ENCODE peak calls at places on chromosomes 3 and 15, in five cellular contexts. One of them, this sample, is unnamed.

GRCh38 chr15:62394079-62394478 is 229.0 kb upstream of the C2CD4B start:
- DNase-seq in adrenal gland: no peak
- DNase-seq in activated B cell treated with CpG ODN at 0.5 μM for 24 hours: no peak
- DNase-seq in AG04449: no peak
- DNase-seq in astrocyte: no peak
- DNase-seq in this sample: no peak

GRCh38 chr3:138974467-138974866 is 27.4 kb downstream of the FOXL2NB start:
- DNase-seq in AG04449: no peak
- DNase-seq in adrenal gland: no peak
- DNase-seq in activated B cell treated with CpG ODN at 0.5 μM for 24 hours: no peak
- DNase-seq in astrocyte: no peak
- DNase-seq in this sample: no peak

GRCh38 chr15:78763111-78763795 is 48.0 kb downstream of the ADAMTS7 start:
- DNase-seq in astrocyte: no peak
- DNase-seq in AG04449: no peak
- DNase-seq in adrenal gland: no peak
- DNase-seq in activated B cell treated with CpG ODN at 0.5 μM for 24 hours: no peak
- DNase-seq in this sample: no peak

GRCh38 chr3:178915365-178915764 is 156.2 kb downstream of the ZMAT3 start:
- DNase-seq in adrenal gland: no peak
- DNase-seq in activated B cell treated with CpG ODN at 0.5 μM for 24 hours: no peak
- DNase-seq in astrocyte: no peak
- DNase-seq in AG04449: no peak
- DNase-seq in this sample: no peak

GRCh38 chr15:63340353-63340752 is 41.3 kb downstream of the CA12 start:
- DNase-seq in activated B cell treated with CpG ODN at 0.5 μM for 24 hours: no peak
- DNase-seq in astrocyte: no peak
- DNase-seq in AG04449: no peak
- DNase-seq in adrenal gland: no peak
- DNase-seq in this sample: no peak

GRCh38 chr15:85411992-85412538 is 31.7 kb downstream of the AKAP13 start:
- DNase-seq in adrenal gland: no peak
- DNase-seq in astrocyte: peak; percentile 74
- DNase-seq in activated B cell treated with CpG ODN at 0.5 μM for 24 hours: no peak
- DNase-seq in AG04449: no peak
- DNase-seq in this sample: no peak

GRCh38 chr15:47184405-47185221 is 532.7 kb upstream of the SEMA6D start:
- DNase-seq in activated B cell treated with CpG ODN at 0.5 μM for 24 hours: no peak
- DNase-seq in adrenal gland: no peak
- DNase-seq in AG04449: no peak
- DNase-seq in astrocyte: peak; percentile 14
- DNase-seq in this sample: no peak

GRCh38 chr15:75843618-75844610 is 667 bp downstream of the UBE2Q2 start:
- DNase-seq in astrocyte: peak; percentile 29
- DNase-seq in adrenal gland: peak; percentile 65
- DNase-seq in AG04449: no peak
- DNase-seq in activated B cell treated with CpG ODN at 0.5 μM for 24 hours: peak; percentile 68
- DNase-seq in this sample: peak; percentile 29

GRCh38 chr15:60795889-60796288 is 316.9 kb upstream of the ICE2 start:
- DNase-seq in adrenal gland: no peak
- DNase-seq in astrocyte: no peak
- DNase-seq in activated B cell treated with CpG ODN at 0.5 μM for 24 hours: no peak
- DNase-seq in AG04449: no peak
- DNase-seq in this sample: no peak

GRCh38 chr3:37272743-37273142 is 98.4 kb upstream of the LRRFIP2 start:
- DNase-seq in AG04449: no peak
- DNase-seq in activated B cell treated with CpG ODN at 0.5 μM for 24 hours: no peak
- DNase-seq in adrenal gland: no peak
- DNase-seq in astrocyte: no peak
- DNase-seq in this sample: no peak

GRCh38 chr15:45203182-45203581 is 15.4 kb upstream of the SHF start:
- DNase-seq in AG04449: no peak
- DNase-seq in adrenal gland: peak; percentile 34
- DNase-seq in astrocyte: no peak
- DNase-seq in activated B cell treated with CpG ODN at 0.5 μM for 24 hours: no peak
- DNase-seq in this sample: no peak

GRCh38 chr3:168620854-168621253 is 525.1 kb upstream of the GOLIM4 start:
- DNase-seq in activated B cell treated with CpG ODN at 0.5 μM for 24 hours: no peak
- DNase-seq in astrocyte: no peak
- DNase-seq in AG04449: no peak
- DNase-seq in adrenal gland: no peak
- DNase-seq in this sample: no peak

GRCh38 chr3:112627419-112627818 is 13.5 kb downstream of the CCDC80 start:
- DNase-seq in astrocyte: no peak
- DNase-seq in AG04449: no peak
- DNase-seq in adrenal gland: no peak
- DNase-seq in activated B cell treated with CpG ODN at 0.5 μM for 24 hours: no peak
- DNase-seq in this sample: no peak

GRCh38 chr3:64888840-64889239 is 201.0 kb upstream of the ADAMTS9 start:
- DNase-seq in activated B cell treated with CpG ODN at 0.5 μM for 24 hours: no peak
- DNase-seq in adrenal gland: no peak
- DNase-seq in AG04449: no peak
- DNase-seq in astrocyte: no peak
- DNase-seq in this sample: no peak

GRCh38 chr3:57143886-57144459 is 21.2 kb downstream of the IL17RD start:
- DNase-seq in AG04449: no peak
- DNase-seq in activated B cell treated with CpG ODN at 0.5 μM for 24 hours: no peak
- DNase-seq in astrocyte: no peak
- DNase-seq in adrenal gland: no peak
- DNase-seq in this sample: no peak

GRCh38 chr3:188124184-188124583 is 29.8 kb upstream of the LPP start:
- DNase-seq in AG04449: peak; percentile 51
- DNase-seq in adrenal gland: no peak
- DNase-seq in astrocyte: peak; percentile 59
- DNase-seq in activated B cell treated with CpG ODN at 0.5 μM for 24 hours: no peak
- DNase-seq in this sample: no peak

GRCh38 chr3:124986153-124987143 is 51.9 kb upstream of the MUC13 start:
- DNase-seq in AG04449: peak; percentile 74
- DNase-seq in astrocyte: peak; percentile 96
- DNase-seq in adrenal gland: peak; percentile 35
- DNase-seq in activated B cell treated with CpG ODN at 0.5 μM for 24 hours: no peak
- DNase-seq in this sample: no peak

GRCh38 chr3:156812521-156813335 is 13.4 kb upstream of the LEKR1 start:
- DNase-seq in activated B cell treated with CpG ODN at 0.5 μM for 24 hours: no peak
- DNase-seq in astrocyte: peak; percentile 41
- DNase-seq in AG04449: no peak
- DNase-seq in adrenal gland: no peak
- DNase-seq in this sample: no peak

GRCh38 chr3:158768361-158768787 is 33.5 kb upstream of the MFSD1 start:
- DNase-seq in astrocyte: peak; percentile 74
- DNase-seq in activated B cell treated with CpG ODN at 0.5 μM for 24 hours: no peak
- DNase-seq in AG04449: no peak
- DNase-seq in adrenal gland: peak; percentile 63
- DNase-seq in this sample: no peak

GRCh38 chr3:52534281-52535183 is 875 bp upstream of the NT5DC2 start:
- DNase-seq in AG04449: no peak
- DNase-seq in activated B cell treated with CpG ODN at 0.5 μM for 24 hours: no peak
- DNase-seq in astrocyte: no peak
- DNase-seq in adrenal gland: peak; percentile 45
- DNase-seq in this sample: no peak

GRCh38 chr15:76251717-76252116 is 59.6 kb downstream of the ETFA start:
- DNase-seq in activated B cell treated with CpG ODN at 0.5 μM for 24 hours: no peak
- DNase-seq in AG04449: no peak
- DNase-seq in adrenal gland: no peak
- DNase-seq in astrocyte: no peak
- DNase-seq in this sample: no peak

GRCh38 chr3:125236331-125236903 is 23.9 kb upstream of the SLC12A8 start:
- DNase-seq in AG04449: no peak
- DNase-seq in astrocyte: peak; percentile 41
- DNase-seq in adrenal gland: no peak
- DNase-seq in activated B cell treated with CpG ODN at 0.5 μM for 24 hours: no peak
- DNase-seq in this sample: no peak

GRCh38 chr15:62495670-62496328 is 330.7 kb upstream of the C2CD4B start:
- DNase-seq in astrocyte: peak; percentile 92
- DNase-seq in activated B cell treated with CpG ODN at 0.5 μM for 24 hours: no peak
- DNase-seq in AG04449: peak; percentile 62
- DNase-seq in adrenal gland: peak; percentile 55
- DNase-seq in this sample: no peak

GRCh38 chr3:152471814-152472605 is 203.3 kb downstream of the MBNL1 start:
- DNase-seq in activated B cell treated with CpG ODN at 0.5 μM for 24 hours: peak; percentile 31
- DNase-seq in adrenal gland: peak; percentile 68
- DNase-seq in astrocyte: peak; percentile 32
- DNase-seq in AG04449: no peak
- DNase-seq in this sample: peak; percentile 57

GRCh38 chr3:152470095-152470494 is 201.4 kb downstream of the MBNL1 start:
- DNase-seq in astrocyte: no peak
- DNase-seq in AG04449: no peak
- DNase-seq in activated B cell treated with CpG ODN at 0.5 μM for 24 hours: no peak
- DNase-seq in adrenal gland: no peak
- DNase-seq in this sample: no peak

GRCh38 chr3:152466784-152467183 is 198.1 kb downstream of the MBNL1 start:
- DNase-seq in astrocyte: peak; percentile 24
- DNase-seq in activated B cell treated with CpG ODN at 0.5 μM for 24 hours: no peak
- DNase-seq in adrenal gland: no peak
- DNase-seq in AG04449: peak; percentile 52
- DNase-seq in this sample: no peak

GRCh38 chr3:152470893-152471292 is 202.2 kb downstream of the MBNL1 start:
- DNase-seq in astrocyte: no peak
- DNase-seq in AG04449: no peak
- DNase-seq in activated B cell treated with CpG ODN at 0.5 μM for 24 hours: no peak
- DNase-seq in adrenal gland: no peak
- DNase-seq in this sample: no peak

DNA sequence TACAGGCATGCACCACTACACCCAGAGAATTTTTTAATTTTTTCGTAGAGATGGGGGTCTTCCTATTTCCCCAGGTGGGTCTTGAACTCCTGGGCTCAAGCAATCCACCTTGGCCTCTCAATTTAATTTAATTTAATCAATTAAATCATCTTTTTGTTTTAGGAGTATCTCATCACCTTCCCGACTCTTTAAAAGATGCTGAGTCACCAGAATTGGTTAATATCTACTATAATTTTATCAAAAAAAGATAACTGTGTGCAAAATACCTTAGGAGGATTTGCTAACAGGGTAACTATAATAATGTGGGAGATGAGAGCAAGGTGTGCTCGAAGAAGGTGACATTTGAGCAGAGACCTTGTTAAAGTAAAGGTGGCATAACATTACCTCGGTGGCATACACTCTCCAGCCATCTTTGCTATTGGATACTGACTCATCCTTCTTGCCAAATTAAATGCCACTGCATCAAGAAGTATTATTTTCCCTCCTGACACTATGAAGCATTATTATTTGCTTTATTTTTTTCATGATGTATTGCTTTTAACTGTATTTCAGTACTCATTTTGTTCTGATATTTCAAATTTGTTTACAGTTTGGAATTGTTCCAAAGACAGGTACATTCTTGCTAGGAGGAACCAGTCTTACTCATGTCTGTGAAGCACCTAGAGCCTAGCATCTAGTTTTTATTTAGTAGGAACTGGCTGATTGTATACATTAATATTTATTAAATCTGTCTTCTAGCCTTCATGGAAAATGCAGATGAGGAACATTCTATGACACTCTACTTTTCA is 200.7 kb downstream of the MBNL1 start:
- DNase-seq in AG04449: no peak
- DNase-seq in activated B cell treated with CpG ODN at 0.5 μM for 24 hours: no peak
- DNase-seq in adrenal gland: no peak
- DNase-seq in astrocyte: no peak
- DNase-seq in this sample: no peak
- TF ChIP-seq CTCF in AG04449: no peak
- TF ChIP-seq CTCF in activated B cell treated with CpG ODN at 0.5 μM for 24 hours: no peak
- TF ChIP-seq CTCF in adrenal gland: no peak
- TF ChIP-seq CTCF in astrocyte: no peak
- TF ChIP-seq CTCF in this sample: no peak

DNA sequence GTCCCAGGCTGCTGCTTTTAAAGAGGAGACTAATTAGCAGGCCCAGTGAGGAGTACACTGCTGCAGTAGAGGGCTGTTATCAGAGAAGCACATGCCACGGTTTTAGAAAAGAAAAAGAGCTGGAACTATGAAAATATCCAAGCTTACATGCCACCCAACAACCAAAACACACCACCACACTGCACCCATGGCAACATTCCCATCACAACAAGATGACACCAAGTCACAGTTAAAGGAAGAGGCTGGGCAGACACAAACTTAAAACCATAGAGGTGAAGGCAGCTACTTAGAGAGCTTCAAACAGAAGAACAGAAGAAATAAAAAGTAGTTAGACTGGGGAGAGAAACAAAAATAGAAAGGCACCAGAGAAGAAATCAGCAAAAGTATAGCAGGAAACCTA is 37.0 kb downstream of the NPTN start:
- DNase-seq in activated B cell treated with CpG ODN at 0.5 μM for 24 hours: no peak
- DNase-seq in adrenal gland: no peak
- DNase-seq in astrocyte: peak; percentile 6
- DNase-seq in AG04449: no peak
- DNase-seq in this sample: no peak
- TF ChIP-seq CTCF in activated B cell treated with CpG ODN at 0.5 μM for 24 hours: no peak
- TF ChIP-seq CTCF in adrenal gland: no peak
- TF ChIP-seq CTCF in astrocyte: no peak
- TF ChIP-seq CTCF in AG04449: no peak
- TF ChIP-seq CTCF in this sample: no peak

DNA sequence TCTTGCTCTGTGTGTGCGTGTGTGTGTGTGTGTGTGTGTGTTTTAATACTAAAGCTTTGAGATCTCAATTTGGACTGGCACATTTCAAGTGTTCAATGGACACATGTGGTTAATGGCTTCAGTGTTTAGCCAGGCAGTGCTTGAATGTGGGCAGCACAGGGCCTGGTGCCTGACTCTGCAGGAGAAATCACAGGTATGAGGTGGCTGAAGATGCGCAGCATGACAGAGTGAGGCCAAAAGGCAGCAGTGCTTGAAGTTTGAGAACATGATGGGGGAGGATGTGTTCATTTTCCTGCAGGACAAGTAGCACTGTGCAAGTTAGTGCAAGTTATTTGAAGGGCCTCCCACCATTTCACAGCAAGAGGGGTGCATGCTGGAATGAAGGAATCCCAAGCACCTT is 620.5 kb upstream of the TBL1XR1 start:
- DNase-seq in astrocyte: no peak
- DNase-seq in AG04449: no peak
- DNase-seq in activated B cell treated with CpG ODN at 0.5 μM for 24 hours: no peak
- DNase-seq in adrenal gland: no peak
- DNase-seq in this sample: no peak
- TF ChIP-seq CTCF in astrocyte: no peak
- TF ChIP-seq CTCF in AG04449: no peak
- TF ChIP-seq CTCF in activated B cell treated with CpG ODN at 0.5 μM for 24 hours: no peak
- TF ChIP-seq CTCF in adrenal gland: no peak
- TF ChIP-seq CTCF in this sample: no peak

DNA sequence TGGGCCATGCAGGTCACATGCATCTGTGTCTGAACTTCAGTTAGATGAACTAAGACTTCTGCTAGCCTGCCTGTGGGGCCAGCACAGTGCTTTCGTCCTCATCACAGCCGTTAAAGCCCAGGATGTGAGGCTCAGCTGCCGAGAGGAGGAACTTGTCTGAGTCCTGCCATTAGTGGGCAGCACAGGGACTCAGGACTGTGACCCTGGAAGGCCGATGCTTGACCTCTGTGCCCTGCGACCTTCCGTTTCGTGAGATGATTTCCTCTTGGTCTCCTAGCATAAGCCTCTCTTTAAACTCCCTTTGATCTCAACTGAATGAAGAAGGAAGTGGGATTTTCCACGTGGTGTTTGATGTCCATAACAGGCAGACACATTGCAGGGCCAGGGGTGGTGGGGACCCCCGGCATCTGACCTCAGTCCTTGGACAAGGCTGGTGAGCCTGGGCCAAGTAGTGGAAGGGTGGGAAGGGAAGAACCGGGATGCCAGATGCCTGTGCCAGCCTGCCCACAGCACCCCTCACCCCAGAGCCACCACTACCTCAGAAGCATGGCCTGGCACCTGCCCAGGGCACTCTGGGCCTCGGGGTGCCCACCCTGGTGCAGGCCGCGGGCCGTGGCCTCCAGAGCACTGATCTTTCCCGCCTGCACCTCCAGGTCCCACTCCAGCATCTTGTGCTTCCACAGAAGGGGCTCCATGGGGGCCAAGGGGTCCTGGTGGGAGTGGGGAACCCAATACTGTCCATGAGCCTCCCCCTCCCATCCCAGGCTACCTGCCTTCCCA is 21.6 kb downstream of the PLA2G4B start:
- DNase-seq in astrocyte: no peak
- DNase-seq in AG04449: no peak
- DNase-seq in adrenal gland: no peak
- DNase-seq in activated B cell treated with CpG ODN at 0.5 μM for 24 hours: no peak
- DNase-seq in this sample: no peak
- TF ChIP-seq CTCF in astrocyte: no peak
- TF ChIP-seq CTCF in AG04449: no peak
- TF ChIP-seq CTCF in adrenal gland: no peak
- TF ChIP-seq CTCF in activated B cell treated with CpG ODN at 0.5 μM for 24 hours: no peak
- TF ChIP-seq CTCF in this sample: no peak

This sample was measured in omental fat pad.